ENCODE peak calls at places on chromosomes 16 and 17, in nine cellular contexts. J, F, R, Q, S, U, C, X and M are unnamed samples.

GRCh38 chr16:67183284-67183626 is 508 bp downstream of the MATCAP1 start:
- DNase-seq in S (no peak), R (no peak), X (no peak), Q (no peak), C (no peak), J (no peak), U (no peak), F (no peak), M (no peak)

GRCh38 chr17:68196394-68197090 is 51.3 kb upstream of the AMZ2 start:
- DNase-seq in F (no peak), Q (no peak), R (no peak), C (no peak), X (no peak), J (no peak), S (no peak), U (no peak), M (peak)

GRCh38 chr17:79612468-79613194 is 1.8 kb upstream of the RBFOX3 start:
- DNase-seq in X (no peak), F (peak), U (no peak), R (peak), Q (peak), S (peak), C (no peak), J (no peak), M (peak)

GRCh38 chr16:69443809-69444611 is 19.6 kb downstream of the CYB5B start:
- DNase-seq in S (peak), U (peak), X (no peak), F (no peak), Q (no peak), R (peak), C (no peak), J (no peak), M (peak)

GRCh38 chr17:77887464-77888241 is 70.8 kb upstream of the TNRC6C start:
- DNase-seq in J (peak), X (no peak), F (peak), Q (peak), S (peak), U (no peak), C (peak), R (no peak), M (peak)

GRCh38 chr17:72510454-72511016 is 389.7 kb downstream of the SOX9 start:
- DNase-seq in F (no peak), X (no peak), J (no peak), U (no peak), C (no peak), Q (no peak), R (no peak), S (no peak), M (no peak)

GRCh38 chr17:27485711-27486495 is 29.7 kb downstream of the KSR1 start:
- DNase-seq in S (no peak), Q (no peak), R (no peak), X (no peak), U (no peak), J (no peak), F (no peak), C (no peak), M (no peak)

GRCh38 chr16:6132121-6132520 is 1034.5 kb upstream of the EEF2KMT start:
- DNase-seq in C (no peak), R (no peak), Q (no peak), S (no peak), J (no peak), F (no peak), X (no peak), U (no peak), M (no peak)

GRCh38 chr16:84475643-84476240 is 28.7 kb downstream of the MEAK7 start:
- DNase-seq in S (no peak), J (no peak), F (no peak), R (no peak), U (no peak), Q (no peak), C (no peak), X (peak), M (no peak)

GRCh38 chr17:57215317-57215716 is 41.0 kb upstream of the MSI2 start:
- DNase-seq in U (no peak), Q (no peak), C (no peak), R (no peak), X (peak), J (no peak), F (no peak), S (peak), M (peak)

GRCh38 chr17:40318835-40319332 is 9.9 kb downstream of the RARA start:
- DNase-seq in U (no peak), S (no peak), X (no peak), F (peak), C (no peak), R (peak), Q (no peak), J (no peak), M (no peak)

GRCh38 chr16:398551-399277 is 1.7 kb downstream of the NME4 start:
- DNase-seq in Q (no peak), X (no peak), R (no peak), F (peak), J (no peak), C (no peak), U (no peak), S (no peak), M (no peak)

GRCh38 chr16:55367301-55367745 is 43.3 kb downstream of the IRX6 start:
- DNase-seq in X (no peak), F (no peak), S (peak), U (no peak), C (no peak), R (no peak), Q (no peak), J (no peak), M (peak)

GRCh38 chr17:19718613-19719364 is 2.4 kb upstream of the SLC47A2 start:
- DNase-seq in S (no peak), J (no peak), X (no peak), C (no peak), U (no peak), R (peak), Q (no peak), F (no peak), M (no peak)

GRCh38 chr17:35001549-35001948 is 21.2 kb downstream of the LIG3 start:
- DNase-seq in S (peak), X (no peak), J (no peak), C (no peak), Q (no peak), R (no peak), U (no peak), F (no peak), M (peak)

GRCh38 chr16:10368984-10369551 is 16.8 kb upstream of the ATF7IP2 start:
- DNase-seq in R (no peak), S (no peak), F (no peak), U (no peak), J (no peak), X (no peak), C (no peak), Q (no peak), M (no peak)
- TF ChIP-seq CTCF in R (no peak), S (no peak), F (no peak), U (peak), J (no peak), X (no peak), C (no peak), Q (no peak), M (no peak)

GRCh38 chr16:86524029-86524428 is 13.7 kb downstream of the FOXF1 start:
- DNase-seq in F (no peak), Q (no peak), C (no peak), X (no peak), U (no peak), R (no peak), S (no peak), J (no peak), M (no peak)
- H3K4me3 ChIP-seq in F (no peak), Q (no peak), C (no peak), X (no peak), U (no peak), R (no peak), S (no peak), J (no peak), M (no peak)

GRCh38 chr16:2331932-2332267 is 8.6 kb downstream of the ABCA3 start:
- DNase-seq in X (no peak), R (no peak), J (no peak), C (no peak), S (no peak), U (no peak), F (no peak), Q (no peak), M (no peak)
- TF ChIP-seq CTCF in X (no peak), R (no peak), J (no peak), C (no peak), S (no peak), U (no peak), F (no peak), Q (no peak), M (no peak)

GRCh38 chr17:80981929-80982425 is 9.7 kb upstream of the CHMP6 start:
- DNase-seq in S (no peak), X (no peak), U (no peak), J (peak), C (no peak), R (no peak), F (peak), Q (no peak), M (no peak)

GRCh38 chr17:80981062-80981902 is 10.4 kb upstream of the CHMP6 start:
- DNase-seq in S (no peak), Q (no peak), J (peak), R (peak), F (peak), U (no peak), X (no peak), C (no peak), M (no peak)

GRCh38 chr17:80979547-80980378 is 11.9 kb upstream of the CHMP6 start:
- DNase-seq in S (no peak), R (no peak), F (peak), C (no peak), J (peak), U (no peak), Q (no peak), X (no peak), M (no peak)

GRCh38 chr17:80978499-80979497 is 12.8 kb upstream of the CHMP6 start:
- DNase-seq in R (no peak), X (no peak), S (peak), U (no peak), J (no peak), C (no peak), F (peak), Q (no peak), M (no peak)

GRCh38 chr17:80980397-80981061 is 11.1 kb upstream of the CHMP6 start:
- DNase-seq in J (no peak), C (no peak), X (no peak), S (peak), R (no peak), U (no peak), F (no peak), Q (no peak), M (peak)
- H3K4me3 ChIP-seq in J (no peak), C (peak), X (no peak), S (no peak), R (no peak), U (no peak), F (no peak), Q (peak), M (no peak)

DNA sequence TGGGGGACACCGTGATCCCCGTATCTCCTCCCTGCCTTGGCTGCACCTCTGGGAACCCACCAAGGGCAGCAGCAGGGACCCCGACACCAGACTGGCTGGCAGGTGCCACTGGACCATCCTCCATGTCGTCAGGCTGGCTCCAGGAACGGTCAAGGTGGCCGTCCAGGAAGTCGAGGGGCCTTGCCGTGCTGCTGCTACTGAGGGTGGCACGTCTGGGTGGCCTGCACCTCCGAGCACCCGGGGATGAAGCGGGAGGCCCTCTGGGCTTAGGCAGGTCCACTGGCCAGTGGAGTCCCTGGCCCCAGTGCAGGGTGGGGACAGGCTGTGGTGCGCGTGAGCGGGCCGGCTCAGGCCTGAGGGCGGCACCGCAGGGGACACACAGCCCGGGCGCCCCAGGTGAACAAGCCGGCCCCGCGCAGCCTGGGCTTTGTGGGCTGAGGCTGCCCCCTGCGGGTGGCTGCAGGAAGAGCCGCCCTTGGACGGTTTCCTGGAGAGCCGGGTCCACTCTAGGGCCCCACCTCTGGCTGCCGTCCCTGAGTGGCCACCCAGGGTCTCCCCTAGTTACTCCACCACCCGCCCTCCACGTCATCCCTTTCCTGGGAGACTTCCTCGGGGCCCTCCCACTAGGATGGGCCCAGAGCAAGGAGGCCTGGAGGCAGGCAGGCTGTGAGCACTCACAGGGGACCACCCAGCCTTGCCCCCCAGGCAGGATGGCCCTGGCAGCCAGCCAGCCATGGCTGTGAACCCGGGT is 42.8 kb upstream of the ZC3H18 start:
- DNase-seq in Q (peak), R (peak), S (peak), U (peak), X (no peak), C (peak), J (peak), F (peak), M (peak)
- TF ChIP-seq CTCF in Q (peak), R (peak), S (peak), U (peak), X (peak), C (peak), J (peak), F (peak), M (peak)

DNA sequence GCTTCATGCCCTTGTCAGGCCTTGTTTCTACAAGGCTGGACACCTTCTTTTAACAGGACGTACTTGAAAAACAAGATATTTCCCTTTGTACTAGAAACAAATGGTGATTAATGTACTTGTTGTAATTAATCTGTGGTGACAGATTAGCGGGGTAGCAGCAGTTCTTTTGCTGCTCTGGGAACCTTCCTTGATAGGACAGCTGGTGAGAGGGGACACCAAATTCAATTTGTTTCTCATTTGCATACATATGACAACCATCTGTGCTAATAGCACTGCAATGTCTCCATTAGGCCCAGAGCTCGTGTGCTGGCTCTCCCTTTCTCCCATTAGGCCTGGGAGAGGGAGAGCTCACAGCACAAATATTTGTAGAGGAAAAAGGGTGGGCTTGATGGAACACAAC is 220.9 kb upstream of the HS3ST3A1 start:
- DNase-seq in U (no peak), J (no peak), Q (no peak), X (no peak), F (no peak), R (peak), S (no peak), C (no peak), M (no peak)
- H3K4me3 ChIP-seq in U (no peak), J (no peak), Q (no peak), X (no peak), F (no peak), R (no peak), S (no peak), C (no peak), M (no peak)